ENCODE peak calls at places on chromosomes 3 and 15, in six cellular contexts. One of them, this sample, is unnamed.

GRCh38 chr15:80673561-80674244 is 21.4 kb upstream of the ABHD17C start:
- DNase-seq in upper lobe of right lung: no peak
- DNase-seq in activated CD4-positive, alpha-beta T cell treated with anti-CD3 and anti-CD28 coated beads, Interleukin-2, amount 50 U/mL, for 1 hour: no peak
- DNase-seq in KG1: no peak
- DNase-seq in activated CD4-positive, CD25-positive, alpha-beta regulatory T cell: no peak
- DNase-seq in mesenteric fat pad: no peak
- DNase-seq in this sample: no peak

GRCh38 chr3:30500666-30501399 is 105.6 kb upstream of the TGFBR2 start:
- DNase-seq in upper lobe of right lung: no peak
- DNase-seq in activated CD4-positive, CD25-positive, alpha-beta regulatory T cell: no peak
- DNase-seq in activated CD4-positive, alpha-beta T cell treated with anti-CD3 and anti-CD28 coated beads, Interleukin-2, amount 50 U/mL, for 1 hour: no peak
- DNase-seq in KG1: no peak
- DNase-seq in mesenteric fat pad: no peak
- DNase-seq in this sample: no peak

GRCh38 chr15:89982315-89983055 is 18.6 kb upstream of the ZNF710 start:
- DNase-seq in mesenteric fat pad: no peak
- DNase-seq in activated CD4-positive, CD25-positive, alpha-beta regulatory T cell: no peak
- DNase-seq in upper lobe of right lung: no peak
- DNase-seq in KG1: no peak
- DNase-seq in activated CD4-positive, alpha-beta T cell treated with anti-CD3 and anti-CD28 coated beads, Interleukin-2, amount 50 U/mL, for 1 hour: no peak
- DNase-seq in this sample: no peak

GRCh38 chr3:124248471-124249028 is 256.6 kb upstream of the ROPN1 start:
- DNase-seq in activated CD4-positive, alpha-beta T cell treated with anti-CD3 and anti-CD28 coated beads, Interleukin-2, amount 50 U/mL, for 1 hour: no peak
- DNase-seq in mesenteric fat pad: no peak
- DNase-seq in KG1: no peak
- DNase-seq in activated CD4-positive, CD25-positive, alpha-beta regulatory T cell: no peak
- DNase-seq in upper lobe of right lung: no peak
- DNase-seq in this sample: no peak

GRCh38 chr15:79091204-79091867 is 756 bp upstream of the RASGRF1 start:
- DNase-seq in activated CD4-positive, CD25-positive, alpha-beta regulatory T cell: no peak
- DNase-seq in upper lobe of right lung: peak; percentile 40
- DNase-seq in KG1: no peak
- DNase-seq in mesenteric fat pad: peak; percentile 71
- DNase-seq in activated CD4-positive, alpha-beta T cell treated with anti-CD3 and anti-CD28 coated beads, Interleukin-2, amount 50 U/mL, for 1 hour: no peak
- DNase-seq in this sample: no peak

GRCh38 chr3:71690222-71690821 is 34.9 kb downstream of the EIF4E3 start:
- DNase-seq in upper lobe of right lung: no peak
- DNase-seq in KG1: no peak
- DNase-seq in activated CD4-positive, CD25-positive, alpha-beta regulatory T cell: no peak
- DNase-seq in activated CD4-positive, alpha-beta T cell treated with anti-CD3 and anti-CD28 coated beads, Interleukin-2, amount 50 U/mL, for 1 hour: no peak
- DNase-seq in mesenteric fat pad: no peak
- DNase-seq in this sample: no peak

GRCh38 chr3:126527455-126528211 is 3.7 kb downstream of the CHST13 start:
- DNase-seq in KG1: no peak
- DNase-seq in upper lobe of right lung: peak; percentile 52
- DNase-seq in activated CD4-positive, alpha-beta T cell treated with anti-CD3 and anti-CD28 coated beads, Interleukin-2, amount 50 U/mL, for 1 hour: no peak
- DNase-seq in mesenteric fat pad: peak; percentile 67
- DNase-seq in activated CD4-positive, CD25-positive, alpha-beta regulatory T cell: no peak
- DNase-seq in this sample: no peak

GRCh38 chr3:16084887-16085286 is 89.6 kb upstream of the GALNT15 start:
- DNase-seq in mesenteric fat pad: no peak
- DNase-seq in KG1: no peak
- DNase-seq in activated CD4-positive, CD25-positive, alpha-beta regulatory T cell: no peak
- DNase-seq in upper lobe of right lung: no peak
- DNase-seq in activated CD4-positive, alpha-beta T cell treated with anti-CD3 and anti-CD28 coated beads, Interleukin-2, amount 50 U/mL, for 1 hour: no peak
- DNase-seq in this sample: no peak

GRCh38 chr3:87164245-87164644 is 62.9 kb upstream of the CHMP2B start:
- DNase-seq in KG1: no peak
- DNase-seq in upper lobe of right lung: no peak
- DNase-seq in activated CD4-positive, CD25-positive, alpha-beta regulatory T cell: no peak
- DNase-seq in activated CD4-positive, alpha-beta T cell treated with anti-CD3 and anti-CD28 coated beads, Interleukin-2, amount 50 U/mL, for 1 hour: no peak
- DNase-seq in mesenteric fat pad: no peak
- DNase-seq in this sample: no peak

GRCh38 chr3:53837331-53837730 is 8.9 kb downstream of the CHDH start:
- DNase-seq in activated CD4-positive, CD25-positive, alpha-beta regulatory T cell: no peak
- DNase-seq in mesenteric fat pad: no peak
- DNase-seq in activated CD4-positive, alpha-beta T cell treated with anti-CD3 and anti-CD28 coated beads, Interleukin-2, amount 50 U/mL, for 1 hour: no peak
- DNase-seq in upper lobe of right lung: peak; percentile 88
- DNase-seq in KG1: no peak
- DNase-seq in this sample: no peak

GRCh38 chr3:14429237-14429636 is 26.8 kb downstream of the SLC6A6 start:
- DNase-seq in mesenteric fat pad: no peak
- DNase-seq in upper lobe of right lung: no peak
- DNase-seq in activated CD4-positive, CD25-positive, alpha-beta regulatory T cell: no peak
- DNase-seq in KG1: no peak
- DNase-seq in activated CD4-positive, alpha-beta T cell treated with anti-CD3 and anti-CD28 coated beads, Interleukin-2, amount 50 U/mL, for 1 hour: no peak
- DNase-seq in this sample: no peak

GRCh38 chr15:35060591-35060990 is 24.5 kb downstream of the NANOGP8 start:
- DNase-seq in mesenteric fat pad: no peak
- DNase-seq in KG1: no peak
- DNase-seq in activated CD4-positive, CD25-positive, alpha-beta regulatory T cell: no peak
- DNase-seq in activated CD4-positive, alpha-beta T cell treated with anti-CD3 and anti-CD28 coated beads, Interleukin-2, amount 50 U/mL, for 1 hour: no peak
- DNase-seq in upper lobe of right lung: no peak
- DNase-seq in this sample: no peak

GRCh38 chr3:2711081-2711480 is 399.1 kb downstream of the IL5RA start:
- DNase-seq in activated CD4-positive, CD25-positive, alpha-beta regulatory T cell: no peak
- DNase-seq in mesenteric fat pad: no peak
- DNase-seq in activated CD4-positive, alpha-beta T cell treated with anti-CD3 and anti-CD28 coated beads, Interleukin-2, amount 50 U/mL, for 1 hour: no peak
- DNase-seq in KG1: no peak
- DNase-seq in upper lobe of right lung: no peak
- DNase-seq in this sample: no peak

GRCh38 chr3:174618368-174618767 is 240.8 kb upstream of the NAALADL2 start:
- DNase-seq in upper lobe of right lung: no peak
- DNase-seq in mesenteric fat pad: no peak
- DNase-seq in activated CD4-positive, alpha-beta T cell treated with anti-CD3 and anti-CD28 coated beads, Interleukin-2, amount 50 U/mL, for 1 hour: no peak
- DNase-seq in KG1: no peak
- DNase-seq in activated CD4-positive, CD25-positive, alpha-beta regulatory T cell: no peak
- DNase-seq in this sample: no peak

GRCh38 chr3:71425491-71426071 is 157.9 kb downstream of the FOXP1 start:
- DNase-seq in activated CD4-positive, CD25-positive, alpha-beta regulatory T cell: no peak
- DNase-seq in upper lobe of right lung: no peak
- DNase-seq in mesenteric fat pad: no peak
- DNase-seq in KG1: no peak
- DNase-seq in activated CD4-positive, alpha-beta T cell treated with anti-CD3 and anti-CD28 coated beads, Interleukin-2, amount 50 U/mL, for 1 hour: no peak
- DNase-seq in this sample: no peak

GRCh38 chr3:138455801-138456716 is 21.6 kb downstream of the ESYT3 start:
- DNase-seq in upper lobe of right lung: peak; percentile 40
- DNase-seq in KG1: no peak
- DNase-seq in mesenteric fat pad: peak; percentile 76
- DNase-seq in activated CD4-positive, CD25-positive, alpha-beta regulatory T cell: no peak
- DNase-seq in activated CD4-positive, alpha-beta T cell treated with anti-CD3 and anti-CD28 coated beads, Interleukin-2, amount 50 U/mL, for 1 hour: no peak
- DNase-seq in this sample: no peak

GRCh38 chr15:40787344-40787841 is 17.6 kb downstream of the C15orf62 start:
- DNase-seq in KG1: no peak
- DNase-seq in activated CD4-positive, alpha-beta T cell treated with anti-CD3 and anti-CD28 coated beads, Interleukin-2, amount 50 U/mL, for 1 hour: peak; percentile 50
- DNase-seq in mesenteric fat pad: no peak
- DNase-seq in activated CD4-positive, CD25-positive, alpha-beta regulatory T cell: no peak
- DNase-seq in upper lobe of right lung: peak; percentile 73
- DNase-seq in this sample: no peak

GRCh38 chr3:157248590-157249425 is 88.9 kb upstream of the CCNL1 start:
- DNase-seq in activated CD4-positive, alpha-beta T cell treated with anti-CD3 and anti-CD28 coated beads, Interleukin-2, amount 50 U/mL, for 1 hour: no peak
- DNase-seq in mesenteric fat pad: no peak
- DNase-seq in KG1: no peak
- DNase-seq in activated CD4-positive, CD25-positive, alpha-beta regulatory T cell: no peak
- DNase-seq in upper lobe of right lung: no peak
- DNase-seq in this sample: peak; percentile 33

This sample was measured in Panc1.